ENCODE peak calls at places on chromosomes 12 and 14, in four cellular contexts. Z, T, N and J are unnamed samples.

GRCh38 chr12:214005-214736 is at the start of gene SLC6A12:
- DNase-seq in Z (peak), T (no peak), N (no peak), J (no peak)

GRCh38 chr12:108777156-108777555 is 45.8 kb upstream of the CORO1C start:
- DNase-seq in Z (no peak), T (no peak), N (no peak), J (no peak)

GRCh38 chr12:15603461-15604085 is 185.6 kb downstream of the EPS8 start:
- DNase-seq in Z (no peak), T (no peak), N (no peak), J (no peak)

GRCh38 chr12:101599771-101600486 is 5.2 kb downstream of the MYBPC1 start:
- DNase-seq in Z (no peak), T (no peak), N (no peak), J (no peak)

GRCh38 chr12:104402630-104403029 is 54.1 kb upstream of the CHST11 start:
- DNase-seq in Z (no peak), T (no peak), N (no peak), J (no peak)

GRCh38 chr14:77208266-77208978 is 26.8 kb downstream of the TMEM63C start:
- DNase-seq in Z (peak), T (peak), N (no peak), J (peak)

GRCh38 chr12:121800694-121801600 is 2.9 kb upstream of the SETD1B start:
- DNase-seq in Z (peak), T (peak), N (no peak), J (peak)

GRCh38 chr12:55965941-55966407 is at the start of gene PMEL:
- DNase-seq in Z (peak), T (no peak), N (no peak), J (no peak)

GRCh38 chr12:19304149-19304780 is 135.0 kb upstream of the AEBP2 start:
- DNase-seq in Z (no peak), T (no peak), N (no peak), J (peak)

GRCh38 chr14:55366271-55366670 is 45.4 kb downstream of the ATG14 start:
- DNase-seq in Z (no peak), T (peak), N (no peak), J (no peak)

GRCh38 chr12:102961488-102961801 is 4.0 kb downstream of the ASCL1 start:
- DNase-seq in Z (no peak), T (no peak), N (no peak), J (no peak)

GRCh38 chr12:76571256-76571655 is 11.7 kb upstream of the OSBPL8 start:
- DNase-seq in Z (no peak), T (peak), N (no peak), J (no peak)

GRCh38 chr14:72544615-72545387 is 349.1 kb downstream of the DPF3 start:
- DNase-seq in Z (no peak), T (peak), N (no peak), J (no peak)

GRCh38 chr12:117486840-117487659 is 125.6 kb upstream of the NOS1 start:
- DNase-seq in Z (no peak), T (peak), N (no peak), J (no peak)

GRCh38 chr14:68405959-68406358 is 386.9 kb downstream of the ZFP36L1 start:
- DNase-seq in Z (no peak), T (peak), N (no peak), J (no peak)

GRCh38 chr12:49698619-49699545 is 8.3 kb downstream of the FMNL3 start:
- DNase-seq in Z (peak), T (peak), N (no peak), J (no peak)

GRCh38 chr12:64701283-64701682 is 57.9 kb downstream of the GNS start:
- DNase-seq in Z (no peak), T (no peak), N (no peak), J (no peak)

GRCh38 chr14:22977684-22978486 is 4.5 kb downstream of the AJUBA start:
- DNase-seq in Z (no peak), T (peak), N (no peak), J (no peak)

GRCh38 chr14:89164168-89165074 is 252.6 kb downstream of the FOXN3 start:
- DNase-seq in Z (no peak), T (no peak), N (no peak), J (no peak)

GRCh38 chr12:53533476-53533875 is 26.2 kb upstream of the NPFF start:
- DNase-seq in Z (no peak), T (no peak), N (no peak), J (no peak)

GRCh38 chr14:55749201-55749812 is 169.3 kb downstream of the KTN1 start:
- DNase-seq in Z (peak), T (no peak), N (no peak), J (no peak)

GRCh38 chr12:22518067-22518719 is 26.1 kb downstream of the C2CD5 start:
- DNase-seq in Z (no peak), T (peak), N (no peak), J (peak)

GRCh38 chr14:52951730-52952481 is 1.1 kb upstream of the FERMT2 start:
- DNase-seq in Z (peak), T (peak), N (peak), J (peak)

GRCh38 chr12:1197264-1198018 is 206.4 kb downstream of the ERC1 start:
- DNase-seq in Z (no peak), T (peak), N (no peak), J (no peak)

DNA sequence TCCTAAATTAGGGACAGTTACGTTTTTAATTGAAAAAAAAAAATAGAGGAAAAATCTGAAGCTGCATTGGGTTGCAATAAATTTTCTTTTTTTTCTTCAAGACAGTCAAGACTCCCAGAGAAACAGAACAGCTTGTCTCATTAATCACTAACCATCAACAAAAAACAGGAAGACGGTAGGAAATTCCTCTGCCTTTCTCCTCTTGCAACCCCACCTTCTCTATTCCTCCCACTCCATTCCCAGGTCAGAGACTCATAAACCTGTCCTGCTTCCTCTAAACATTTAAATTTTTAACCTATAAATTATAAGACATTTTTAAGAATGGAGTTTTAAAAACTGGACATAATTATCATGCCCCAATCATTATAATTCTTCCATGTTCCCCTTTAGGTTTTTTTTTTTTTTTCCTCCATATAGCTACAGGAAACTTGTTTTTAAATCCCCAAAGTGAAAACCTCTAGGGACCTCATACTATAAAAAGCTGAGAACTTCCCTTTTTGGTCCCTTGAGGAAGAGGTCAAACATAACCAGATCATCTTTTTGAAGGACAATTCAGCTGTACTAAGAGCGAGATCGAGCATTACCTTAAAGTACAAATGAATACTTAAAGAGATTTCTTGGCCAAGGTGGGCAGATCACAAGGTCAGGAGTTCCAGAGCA is 36.0 kb downstream of the CPM start:
- DNase-seq in Z (peak), T (peak), N (no peak), J (no peak)
- H3K4me3 ChIP-seq in Z (peak), T (no peak), N (no peak), J (no peak)

GRCh38 chr12:52042706-52043385 is 8.4 kb upstream of the NR4A1 start:
- DNase-seq in Z (no peak), T (no peak), N (no peak), J (no peak)

GRCh38 chr12:52043386-52044212 is 7.6 kb upstream of the NR4A1 start:
- DNase-seq in Z (no peak), T (no peak), N (no peak), J (no peak)

GRCh38 chr12:52041032-52041431 is 10.2 kb upstream of the NR4A1 start:
- DNase-seq in Z (no peak), T (no peak), N (no peak), J (no peak)

GRCh38 chr12:52044284-52044983 is 6.8 kb upstream of the NR4A1 start:
- DNase-seq in Z (no peak), T (peak), N (no peak), J (peak)

GRCh38 chr12:52041695-52042123 is 9.5 kb upstream of the NR4A1 start:
- DNase-seq in Z (peak), T (no peak), N (no peak), J (no peak)
- TF ChIP-seq CTCF in Z (peak), T (no peak), N (no peak), J (no peak)

DNA sequence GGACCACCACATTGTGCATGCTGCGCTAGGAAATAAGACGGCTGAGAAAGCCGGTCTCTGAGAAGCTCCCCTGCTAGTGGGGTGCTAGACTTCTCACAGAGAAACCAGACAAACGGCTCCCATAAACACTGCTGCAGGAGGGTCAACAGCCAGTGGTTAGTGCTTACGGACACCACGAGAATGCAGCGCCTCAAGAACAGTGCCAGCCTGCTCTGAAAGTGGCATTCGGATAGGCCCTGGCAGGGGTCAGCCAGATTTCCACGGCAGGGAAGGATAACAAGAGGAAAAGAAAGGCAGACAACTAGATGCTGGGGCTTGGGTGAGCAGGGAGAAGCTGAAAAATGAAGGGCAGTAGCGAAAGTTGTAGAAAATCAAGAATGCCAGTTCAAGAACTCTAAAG is 26.4 kb downstream of the PPTC7 start:
- DNase-seq in Z (no peak), T (no peak), N (no peak), J (no peak)
- H3K4me3 ChIP-seq in Z (no peak), T (no peak), N (no peak), J (no peak)

DNA sequence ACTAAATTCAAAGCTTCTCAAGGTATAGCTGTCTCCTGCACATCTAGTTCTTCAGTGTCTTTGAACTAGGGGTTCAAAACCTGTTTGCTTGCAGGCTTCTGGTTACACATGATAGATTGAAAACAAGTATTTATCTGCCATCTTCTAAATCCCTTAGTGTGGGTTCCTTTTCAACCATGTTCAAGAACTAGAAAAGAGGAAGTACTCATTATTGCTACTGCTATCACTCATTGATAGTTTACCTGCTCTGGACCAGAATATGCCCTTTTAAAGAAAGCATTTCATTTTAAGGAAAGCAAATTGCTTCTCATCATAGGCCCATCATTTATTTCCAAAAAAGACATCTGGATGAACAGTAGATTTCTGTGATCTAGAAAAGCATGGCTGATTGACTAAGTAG is 37.1 kb upstream of the VSX2 start:
- DNase-seq in Z (no peak), T (no peak), N (peak), J (no peak)
- TF ChIP-seq CTCF in Z (no peak), T (no peak), N (no peak), J (no peak)

GRCh38 chr12:57476993-57477709 is 2.5 kb downstream of the ARHGAP9 start:
- DNase-seq in Z (no peak), T (no peak), N (no peak), J (no peak)
- H3K4me3 ChIP-seq in Z (peak), T (no peak), N (peak), J (no peak)

GRCh38 chr12:30320561-30320960 is 375.1 kb downstream of the IPO8 start:
- DNase-seq in Z (no peak), T (no peak), N (peak), J (no peak)

DNA sequence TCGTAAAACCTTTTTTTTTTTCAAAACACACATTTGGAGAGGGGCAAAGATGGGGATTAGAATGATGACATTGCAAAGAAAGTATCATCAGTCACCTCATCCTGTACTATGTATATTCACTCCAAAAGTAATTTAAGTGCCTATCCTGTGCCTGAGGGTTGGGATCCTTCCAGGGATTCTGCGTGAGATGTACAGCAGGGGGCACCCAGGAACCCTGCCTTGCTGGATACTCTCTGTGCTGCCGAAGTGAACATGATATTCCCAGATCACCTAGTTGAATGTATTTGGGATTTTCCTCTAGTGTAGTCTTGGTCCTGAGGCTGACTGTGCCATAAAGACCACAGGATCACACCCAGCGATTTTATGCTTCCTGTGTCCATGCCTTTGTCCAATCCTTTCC is 372.7 kb downstream of the IPO8 start:
- DNase-seq in Z (no peak), T (no peak), N (no peak), J (no peak)
- TF ChIP-seq CTCF in Z (no peak), T (no peak), N (no peak), J (peak)

DNA sequence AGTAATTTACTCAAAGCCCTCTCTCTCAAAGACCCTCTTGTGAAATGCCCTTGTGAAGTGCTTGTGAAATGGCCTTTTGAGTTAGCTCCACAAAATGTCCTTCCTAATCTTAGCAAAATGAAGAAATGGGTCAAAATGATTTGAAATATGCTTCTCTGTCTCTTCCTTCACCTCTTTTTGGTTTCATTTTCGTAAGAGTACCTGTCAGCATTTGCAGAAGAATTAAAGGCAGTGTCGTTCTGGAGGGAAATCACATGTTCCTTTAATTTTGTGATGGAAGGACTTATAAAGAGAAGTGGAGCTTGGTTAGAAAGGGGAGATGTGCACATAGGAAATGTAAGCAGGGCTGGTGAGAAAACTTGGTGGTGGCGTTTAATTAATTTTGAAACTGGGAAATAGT is 93.8 kb downstream of the HMGA2 start:
- DNase-seq in Z (peak), T (no peak), N (no peak), J (no peak)
- H3K4me3 ChIP-seq in Z (no peak), T (no peak), N (no peak), J (no peak)